ENCODE peak calls at places on chromosomes 6 and 20, in eight cellular contexts. Y, G, X, B, W, I, J and Q are unnamed samples.
A peak's percentile ranks its signal among the peaks of the same experiment; 100 is the strongest.

GRCh38 chr6:76861403-76861802 is 601.9 kb downstream of the HTR1B start:
- DNase-seq in B (no peak), J (no peak), G (no peak), W (peak; percentile 65), I (no peak), Y (no peak), X (no peak), Q (peak; percentile 11)

GRCh38 chr6:41055149-41055548 is 2.1 kb downstream of the APOBEC2 start:
- DNase-seq in B (no peak), W (no peak), X (no peak), I (no peak), G (no peak), Y (no peak), J (peak; percentile 53), Q (no peak)

GRCh38 chr20:17491041-17491440 is 40.1 kb downstream of the BFSP1 start:
- DNase-seq in W (no peak), G (no peak), Y (no peak), J (no peak), X (no peak), I (no peak), B (no peak), Q (no peak)

GRCh38 chr6:45450132-45450531 is 72.4 kb upstream of the SUPT3H start:
- DNase-seq in X (no peak), W (no peak), I (no peak), Y (no peak), B (no peak), J (no peak), G (no peak), Q (no peak)

GRCh38 chr6:125094563-125094962 is 59.0 kb upstream of the TPD52L1 start:
- DNase-seq in G (no peak), W (no peak), J (no peak), X (peak; percentile 84), B (no peak), Y (no peak), I (no peak), Q (peak; percentile 65)

GRCh38 chr20:385448-385847 is 4.9 kb downstream of the TRIB3 start:
- DNase-seq in Y (no peak), G (no peak), X (no peak), W (no peak), I (no peak), J (no peak), B (no peak), Q (no peak)

GRCh38 chr20:56735087-56735642 is 106.1 kb downstream of the TFAP2C start:
- DNase-seq in W (no peak), I (no peak), J (no peak), X (no peak), Y (no peak), B (no peak), G (no peak), Q (no peak)

GRCh38 chr6:16146527-16146955 is 17.7 kb downstream of the MYLIP start:
- DNase-seq in B (no peak), W (no peak), J (no peak), G (no peak), I (no peak), X (peak; percentile 24), Y (no peak), Q (no peak)

GRCh38 chr6:143333749-143334520 is 116.6 kb downstream of the ADAT2 start:
- DNase-seq in X (no peak), W (no peak), Y (no peak), B (no peak), I (no peak), G (no peak), J (no peak), Q (peak; percentile 52)

GRCh38 chr6:11813585-11813984 is 35.0 kb upstream of the ADTRP start:
- DNase-seq in G (no peak), Y (no peak), J (no peak), B (no peak), I (no peak), X (no peak), W (no peak), Q (no peak)

GRCh38 chr20:17227669-17228623 is 1.1 kb downstream of the PCSK2 start:
- DNase-seq in B (peak; percentile 52), J (no peak), Y (no peak), I (no peak), X (no peak), W (peak; percentile 86), G (no peak), Q (no peak)

GRCh38 chr20:21139881-21140566 is 14.1 kb downstream of the KIZ start:
- DNase-seq in I (no peak), J (no peak), W (no peak), X (no peak), G (no peak), B (no peak), Y (no peak), Q (no peak)

GRCh38 chr6:48766349-48766748 is 655.4 kb upstream of the PTCHD4 start:
- DNase-seq in G (no peak), J (no peak), Y (no peak), X (peak; percentile 64), W (no peak), I (no peak), B (no peak), Q (peak; percentile 90)

GRCh38 chr6:169641461-169642085 is 60.3 kb downstream of the WDR27 start:
- DNase-seq in Y (no peak), G (no peak), W (no peak), X (no peak), B (no peak), J (no peak), I (no peak), Q (no peak)

GRCh38 chr6:43256670-43257664 is 13.7 kb downstream of the TTBK1 start:
- DNase-seq in I (no peak), G (no peak), Y (no peak), X (no peak), W (no peak), B (no peak), J (no peak), Q (no peak)

GRCh38 chr6:77893391-77893790 is 240.6 kb downstream of the MEI4 start:
- DNase-seq in Y (no peak), I (no peak), W (no peak), X (no peak), G (no peak), B (no peak), J (no peak), Q (no peak)

GRCh38 chr6:41577865-41578713 is 31.9 kb downstream of the FOXP4 start:
- DNase-seq in I (no peak), W (peak; percentile 93), J (no peak), B (no peak), G (no peak), X (peak; percentile 57), Y (no peak), Q (peak; percentile 60)

GRCh38 chr20:61218886-61219480 is 33.1 kb upstream of the CDH4 start:
- DNase-seq in X (peak; percentile 12), W (no peak), J (no peak), Y (no peak), B (no peak), I (no peak), G (no peak), Q (no peak)

GRCh38 chr6:44734886-44735630 is 347.6 kb downstream of the CDC5L start:
- DNase-seq in G (no peak), Y (no peak), X (no peak), J (no peak), W (no peak), B (no peak), I (no peak), Q (no peak)

GRCh38 chr20:41335591-41335990 is 5.0 kb upstream of the LPIN3 start:
- DNase-seq in I (no peak), G (no peak), B (no peak), W (no peak), X (no peak), Y (no peak), J (no peak), Q (no peak)

GRCh38 chr20:36243726-36244125 is 7.4 kb downstream of the AAR2 start:
- DNase-seq in W (no peak), I (no peak), G (no peak), B (no peak), X (no peak), Y (no peak), J (no peak), Q (no peak)

GRCh38 chr20:1893721-1894470 is 1.3 kb upstream of the SIRPA start:
- DNase-seq in Y (no peak), B (no peak), I (no peak), X (no peak), G (no peak), J (peak; percentile 39), W (no peak), Q (no peak)

GRCh38 chr6:43547202-43547601 is 28.6 kb downstream of the XPO5 start:
- DNase-seq in Y (no peak), W (no peak), B (no peak), I (no peak), G (no peak), J (no peak), X (no peak), Q (no peak)

DNA sequence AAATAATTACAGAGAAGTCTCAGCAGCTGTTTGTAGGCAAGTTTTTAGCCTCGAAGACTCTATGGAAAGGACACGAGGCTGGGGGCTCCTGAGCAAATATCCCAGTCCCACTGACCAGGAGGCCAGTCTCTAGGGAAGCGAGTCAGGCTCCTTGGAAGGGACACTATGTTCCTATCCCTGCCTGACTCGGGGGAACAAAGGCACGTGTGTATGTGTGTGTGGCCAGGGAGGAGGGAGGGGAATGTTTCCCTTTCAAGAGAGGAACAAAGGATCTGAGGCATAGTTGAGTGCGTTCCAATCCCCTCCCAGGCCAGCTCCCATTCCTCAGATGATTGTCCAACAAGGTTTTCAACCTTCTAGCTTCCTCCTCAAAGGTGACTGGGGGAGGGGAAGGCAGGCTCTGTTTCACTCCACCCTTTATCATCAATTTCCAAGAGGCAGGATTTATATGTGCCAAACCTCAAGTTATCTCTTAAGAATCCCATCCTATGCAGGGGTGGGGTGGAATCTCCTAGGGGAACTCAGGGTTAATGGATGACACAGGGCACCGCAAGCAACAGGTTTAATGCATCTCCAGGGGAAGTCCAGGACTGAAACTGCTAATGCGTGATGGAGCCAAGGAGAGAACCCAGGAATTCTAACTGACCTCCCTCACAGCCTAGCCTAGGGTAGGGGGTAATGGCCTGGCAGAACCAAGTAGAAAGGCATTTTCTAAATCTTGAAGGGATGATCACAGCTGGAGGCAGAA is 9.9 kb downstream of the BCL2L1 start:
- DNase-seq in Y (no peak), G (peak; percentile 87), J (peak; percentile 88), B (peak; percentile 89), W (peak; percentile 93), I (peak; percentile 89), X (peak; percentile 79), Q (peak; percentile 85)
- H3K27ac ChIP-seq in Y (no peak overlapping the region), G (peak overlapping the region; percentile 85), J (peak overlapping the region; percentile 98), B (peak overlapping the region; percentile 100), W (peak overlapping the region; percentile 77), I (peak overlapping the region; percentile 100), X (peak overlapping the region; percentile 97), Q (peak overlapping the region; percentile 95)

GRCh38 chr6:26029570-26029856 is 57.7 kb upstream of the HFE start:
- DNase-seq in J (no peak), B (no peak), W (no peak), Y (no peak), G (no peak), X (no peak), I (no peak), Q (no peak)
- H3K4me3 ChIP-seq in J (no peak overlapping the region), B (no peak overlapping the region), W (no peak overlapping the region), Y (no peak overlapping the region), G (no peak overlapping the region), X (no peak overlapping the region), I (no peak overlapping the region), Q (no peak overlapping the region)

GRCh38 chr20:49684335-49684997 is 29.2 kb downstream of the B4GALT5 start:
- DNase-seq in I (no peak), W (no peak), Y (no peak), B (no peak), G (no peak), X (no peak), J (no peak), Q (no peak)
- H3K27ac ChIP-seq in I (peak overlapping the region; percentile 83), W (no peak overlapping the region), Y (no peak overlapping the region), B (peak overlapping the region; percentile 47), G (peak overlapping the region; percentile 69), X (no peak overlapping the region), J (no peak overlapping the region), Q (no peak overlapping the region)

GRCh38 chr20:51705400-51705799 is 62.8 kb downstream of the ATP9A start:
- DNase-seq in I (no peak), J (no peak), Y (no peak), B (no peak), G (no peak), W (peak; percentile 58), X (no peak), Q (no peak)
- H3K4me3 ChIP-seq in I (no peak overlapping the region), J (no peak overlapping the region), Y (no peak overlapping the region), B (no peak overlapping the region), G (no peak overlapping the region), W (no peak overlapping the region), X (no peak overlapping the region), Q (no peak overlapping the region)